ENCODE peak calls at places on chromosomes 2 and 18, in nine cellular contexts. D is thyroid gland, K is HL-60, Z is ovary, U is tibial nerve, R is fibroblast of mammary gland, Q is cardiac fibroblast, A is foreskin fibroblast, G is astrocyte of the cerebellum. X is an unnamed sample.

GRCh38 chr18:8988262-8988871 is 114.1 kb upstream of the NDUFV2 start:
- DNase-seq in D (peak), K (no peak), Z (peak), U (no peak), R (peak), Q (peak), A (peak), G (peak), X (no peak)

GRCh38 chr18:24672165-24672950 is 211.9 kb downstream of the HRH4 start:
- DNase-seq in D (no peak), K (no peak), Z (no peak), U (no peak), R (no peak), Q (no peak), A (no peak), G (no peak), X (no peak)

GRCh38 chr18:13136689-13137040 is 81.9 kb upstream of the LDLRAD4 start:
- DNase-seq in D (peak), K (no peak), Z (peak), U (no peak), R (no peak), Q (peak), A (no peak), G (no peak), X (no peak)

GRCh38 chr2:65364986-65365733 is 67.2 kb downstream of the SPRED2 start:
- DNase-seq in D (no peak), K (no peak), Z (no peak), U (no peak), R (no peak), Q (no peak), A (no peak), G (no peak), X (no peak)

GRCh38 chr2:65957886-65958285 is 477.0 kb upstream of the MEIS1 start:
- DNase-seq in D (no peak), K (no peak), Z (no peak), U (no peak), R (no peak), Q (no peak), A (no peak), G (no peak), X (no peak)

GRCh38 chr2:24015562-24016375 is 5.9 kb downstream of the MFSD2B start:
- DNase-seq in D (no peak), K (no peak), Z (no peak), U (no peak), R (peak), Q (peak), A (peak), G (no peak), X (no peak)

GRCh38 chr2:176753752-176754474 is 458.7 kb upstream of the HNRNPA3 start:
- DNase-seq in D (no peak), K (peak), Z (no peak), U (no peak), R (peak), Q (no peak), A (no peak), G (no peak), X (no peak)

GRCh38 chr2:237222683-237223082 is 137.0 kb downstream of the COPS8 start:
- DNase-seq in D (no peak), K (no peak), Z (no peak), U (no peak), R (peak), Q (peak), A (no peak), G (no peak), X (no peak)

GRCh38 chr18:44790860-44791259 is 110.2 kb downstream of the SETBP1 start:
- DNase-seq in D (no peak), K (no peak), Z (no peak), U (no peak), R (no peak), Q (no peak), A (no peak), G (no peak), X (no peak)

GRCh38 chr18:26551217-26551708 is 2.9 kb upstream of the KCTD1 start:
- DNase-seq in D (no peak), K (no peak), Z (no peak), U (no peak), R (no peak), Q (peak), A (no peak), G (no peak), X (no peak)

GRCh38 chr2:162475661-162476060 is 131.7 kb downstream of the GCA start:
- DNase-seq in D (no peak), K (no peak), Z (no peak), U (no peak), R (peak), Q (no peak), A (no peak), G (no peak), X (no peak)

GRCh38 chr2:231359948-231360347 is 35.6 kb upstream of the B3GNT7 start:
- DNase-seq in D (no peak), K (no peak), Z (no peak), U (no peak), R (no peak), Q (no peak), A (no peak), G (no peak), X (no peak)

GRCh38 chr2:96262306-96262705 is 3.5 kb downstream of the TMEM127 start:
- DNase-seq in D (no peak), K (no peak), Z (no peak), U (no peak), R (no peak), Q (no peak), A (no peak), G (no peak), X (no peak)

GRCh38 chr2:53640466-53640865 is 127.1 kb upstream of the CHAC2 start:
- DNase-seq in D (no peak), K (no peak), Z (no peak), U (no peak), R (no peak), Q (no peak), A (no peak), G (no peak), X (no peak)

GRCh38 chr2:180647206-180647605 is 333.2 kb upstream of the UBE2E3 start:
- DNase-seq in D (no peak), K (no peak), Z (no peak), U (no peak), R (no peak), Q (peak), A (no peak), G (no peak), X (no peak)

GRCh38 chr2:3434005-3434404 is 54.5 kb downstream of the TRAPPC12 start:
- DNase-seq in D (no peak), K (no peak), Z (no peak), U (no peak), R (no peak), Q (no peak), A (no peak), G (no peak), X (no peak)

GRCh38 chr2:229511524-229511923 is 202.8 kb downstream of the DNER start:
- DNase-seq in D (no peak), K (no peak), Z (no peak), U (no peak), R (no peak), Q (no peak), A (no peak), G (peak), X (no peak)

GRCh38 chr2:12720181-12720580 is 3.4 kb downstream of the TRIB2 start:
- DNase-seq in D (no peak), K (no peak), Z (no peak), U (no peak), R (peak), Q (peak), A (no peak), G (no peak), X (no peak)
- H3K4me3 ChIP-seq in D (no peak), K (no peak), Z (peak), U (peak), R (peak), Q (peak), A (peak), G (peak), X (no peak)

GRCh38 chr2:159133795-159134194 is 152.7 kb downstream of the WDSUB1 start:
- DNase-seq in D (no peak), K (no peak), Z (no peak), U (no peak), R (peak), Q (peak), A (peak), G (no peak), X (no peak)
- TF ChIP-seq CTCF in D (no peak), K (no peak), Z (no peak), U (no peak), R (peak), Q (peak), A (no peak), G (no peak), X (no peak)

DNA sequence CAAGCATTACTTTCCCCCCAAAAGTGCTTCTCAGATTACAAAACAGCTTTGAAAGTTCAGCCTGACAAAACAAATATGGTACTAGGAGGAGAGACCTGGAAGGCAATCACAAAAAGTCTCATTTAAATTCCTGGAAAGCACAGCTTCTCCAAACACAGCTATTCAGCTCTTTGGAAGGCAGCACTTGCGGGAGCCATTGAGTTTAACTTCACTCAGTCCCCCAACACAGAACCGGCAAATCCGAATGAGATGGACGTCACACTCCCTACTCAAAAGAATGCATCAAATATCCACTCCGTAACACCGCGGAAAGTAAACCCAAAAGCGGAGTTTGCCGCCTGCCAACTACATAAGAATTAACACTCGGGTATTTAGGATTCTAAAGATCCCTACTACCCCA is 641 bp downstream of the ST6GAL2 start:
- DNase-seq in D (peak), K (no peak), Z (no peak), U (no peak), R (no peak), Q (peak), A (no peak), G (peak), X (no peak)
- H3K4me3 ChIP-seq in D (peak), K (no peak), Z (peak), U (no peak), R (no peak), Q (no peak), A (no peak), G (peak), X (no peak)

GRCh38 chr2:30226144-30227032 is 4.9 kb upstream of the LBH start:
- DNase-seq in D (no peak), K (no peak), Z (no peak), U (no peak), R (peak), Q (peak), A (no peak), G (no peak), X (no peak)

GRCh38 chr2:30223413-30223874 is 7.9 kb upstream of the LBH start:
- DNase-seq in D (no peak), K (no peak), Z (no peak), U (no peak), R (no peak), Q (no peak), A (no peak), G (no peak), X (no peak)

GRCh38 chr2:30224147-30224546 is 7.2 kb upstream of the LBH start:
- DNase-seq in D (no peak), K (no peak), Z (no peak), U (no peak), R (no peak), Q (no peak), A (no peak), G (no peak), X (no peak)

GRCh38 chr2:30222636-30223360 is 8.5 kb upstream of the LBH start:
- DNase-seq in D (no peak), K (no peak), Z (no peak), U (no peak), R (no peak), Q (no peak), A (no peak), G (no peak), X (no peak)

GRCh38 chr2:30225131-30225762 is 6.1 kb upstream of the LBH start:
- DNase-seq in D (peak), K (no peak), Z (peak), U (no peak), R (peak), Q (peak), A (no peak), G (no peak), X (no peak)
- TF ChIP-seq CTCF in D (no peak), K (no peak), Z (no peak), U (no peak), R (no peak), Q (peak), A (no peak), G (no peak), X (peak)

DNA sequence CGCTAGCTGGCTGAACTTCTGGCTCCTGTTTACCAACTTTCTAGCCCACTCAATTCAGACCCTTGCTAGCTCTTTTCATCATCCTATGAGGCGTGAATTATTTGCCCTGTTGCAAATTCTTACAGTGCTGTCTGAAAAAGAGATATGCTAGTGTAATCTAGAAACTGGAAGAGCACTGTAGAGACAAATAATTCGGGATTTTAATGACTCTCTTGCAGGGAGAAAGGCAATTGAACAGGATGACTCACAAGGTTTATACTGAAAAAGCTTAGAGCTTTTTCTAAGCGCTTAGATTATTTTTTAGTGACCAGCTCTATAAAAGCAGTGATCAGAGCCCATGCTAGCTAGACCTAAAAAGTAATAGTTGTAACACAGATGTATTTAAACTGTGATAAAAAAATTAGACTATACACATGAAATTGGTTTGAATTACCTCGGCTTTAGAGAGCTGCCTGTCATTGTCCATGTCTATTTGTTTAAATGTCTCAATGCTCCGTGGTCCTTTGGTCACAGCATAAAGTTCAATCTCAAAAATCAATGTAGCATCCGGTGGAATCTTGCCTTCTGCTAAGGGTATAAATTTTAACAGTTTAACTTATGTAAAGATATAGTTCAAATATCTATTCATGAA is 9.1 kb downstream of the FKBP7 start:
- DNase-seq in D (no peak), K (no peak), Z (no peak), U (no peak), R (no peak), Q (no peak), A (no peak), G (no peak), X (no peak)
- H3K4me3 ChIP-seq in D (no peak), K (no peak), Z (no peak), U (no peak), R (no peak), Q (no peak), A (no peak), G (no peak), X (no peak)

GRCh38 chr2:120269816-120270215 is 17.2 kb downstream of the RALB start:
- DNase-seq in D (no peak), K (no peak), Z (no peak), U (no peak), R (no peak), Q (no peak), A (no peak), G (no peak), X (no peak)
- TF ChIP-seq CTCF in D (no peak), K (no peak), Z (no peak), U (no peak), R (no peak), Q (no peak), A (no peak), G (no peak), X (no peak)

DNA sequence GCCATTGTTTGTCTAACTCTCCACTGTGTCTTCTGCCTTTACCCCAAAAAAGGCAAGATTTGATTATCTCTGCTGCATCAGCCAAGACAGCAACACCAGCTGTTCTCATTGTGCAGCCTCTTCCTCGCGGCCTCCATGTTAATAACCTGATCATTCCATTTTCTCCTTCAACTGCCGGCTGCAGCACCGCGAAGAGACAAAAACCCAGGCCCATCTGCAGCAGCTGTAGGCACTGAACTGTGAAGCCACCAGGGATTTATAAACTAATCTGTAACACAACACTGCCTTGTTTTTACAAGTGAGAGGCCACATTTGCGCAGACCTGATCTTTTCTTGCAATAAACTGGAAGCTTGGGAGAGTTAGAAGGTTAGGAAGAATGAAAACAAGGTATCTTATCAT is 147.8 kb downstream of the SATB2 start:
- DNase-seq in D (no peak), K (no peak), Z (no peak), U (no peak), R (no peak), Q (no peak), A (no peak), G (no peak), X (no peak)
- H3K4me3 ChIP-seq in D (no peak), K (no peak), Z (no peak), U (no peak), R (no peak), Q (no peak), A (no peak), G (no peak), X (no peak)

DNA sequence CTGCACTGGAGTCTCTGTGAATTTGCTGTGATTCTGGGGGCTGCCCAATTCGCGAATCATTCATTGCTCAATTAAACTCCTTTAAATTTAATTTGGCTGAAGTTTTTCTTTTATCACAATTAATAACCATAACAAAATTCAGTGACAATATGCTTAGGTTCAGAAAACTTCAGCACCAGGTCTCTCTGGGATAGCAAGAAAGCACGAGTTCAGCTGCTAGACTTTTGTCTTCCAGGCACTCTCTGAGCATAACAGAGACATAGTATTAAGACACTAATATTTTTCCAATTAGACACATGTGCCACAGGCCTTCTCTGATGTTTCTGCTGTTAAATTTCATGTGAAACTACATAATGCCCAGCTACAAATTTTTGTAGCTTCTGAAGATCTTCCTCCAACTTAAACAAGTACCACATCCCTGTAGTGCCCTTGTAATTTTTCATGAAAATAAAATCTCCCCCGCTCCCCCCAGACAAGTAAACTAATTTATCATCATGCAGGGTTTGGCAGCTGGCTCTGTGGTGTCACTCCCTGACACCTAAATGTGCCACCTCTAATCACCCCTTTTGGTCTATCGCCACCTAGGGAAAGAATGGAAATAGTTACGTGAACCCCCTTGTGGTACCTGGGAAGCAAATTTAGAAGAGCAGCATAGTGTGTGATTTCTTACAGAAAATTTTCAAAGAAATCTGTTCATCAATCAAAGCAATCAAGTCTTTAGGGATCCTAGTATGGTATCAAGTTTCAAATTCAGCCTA is 94.1 kb downstream of the CSRNP3 start:
- DNase-seq in D (no peak), K (no peak), Z (no peak), U (no peak), R (no peak), Q (no peak), A (no peak), G (no peak), X (no peak)
- TF ChIP-seq CTCF in D (no peak), K (no peak), Z (no peak), U (no peak), R (peak), Q (peak), A (no peak), G (no peak), X (peak)

GRCh38 chr2:147826615-147827375 is 18.0 kb upstream of the ACVR2A start:
- DNase-seq in D (no peak), K (no peak), Z (no peak), U (no peak), R (no peak), Q (no peak), A (no peak), G (no peak), X (no peak)
- H3K4me3 ChIP-seq in D (no peak), K (no peak), Z (no peak), U (no peak), R (no peak), Q (no peak), A (no peak), G (no peak), X (no peak)

DNA sequence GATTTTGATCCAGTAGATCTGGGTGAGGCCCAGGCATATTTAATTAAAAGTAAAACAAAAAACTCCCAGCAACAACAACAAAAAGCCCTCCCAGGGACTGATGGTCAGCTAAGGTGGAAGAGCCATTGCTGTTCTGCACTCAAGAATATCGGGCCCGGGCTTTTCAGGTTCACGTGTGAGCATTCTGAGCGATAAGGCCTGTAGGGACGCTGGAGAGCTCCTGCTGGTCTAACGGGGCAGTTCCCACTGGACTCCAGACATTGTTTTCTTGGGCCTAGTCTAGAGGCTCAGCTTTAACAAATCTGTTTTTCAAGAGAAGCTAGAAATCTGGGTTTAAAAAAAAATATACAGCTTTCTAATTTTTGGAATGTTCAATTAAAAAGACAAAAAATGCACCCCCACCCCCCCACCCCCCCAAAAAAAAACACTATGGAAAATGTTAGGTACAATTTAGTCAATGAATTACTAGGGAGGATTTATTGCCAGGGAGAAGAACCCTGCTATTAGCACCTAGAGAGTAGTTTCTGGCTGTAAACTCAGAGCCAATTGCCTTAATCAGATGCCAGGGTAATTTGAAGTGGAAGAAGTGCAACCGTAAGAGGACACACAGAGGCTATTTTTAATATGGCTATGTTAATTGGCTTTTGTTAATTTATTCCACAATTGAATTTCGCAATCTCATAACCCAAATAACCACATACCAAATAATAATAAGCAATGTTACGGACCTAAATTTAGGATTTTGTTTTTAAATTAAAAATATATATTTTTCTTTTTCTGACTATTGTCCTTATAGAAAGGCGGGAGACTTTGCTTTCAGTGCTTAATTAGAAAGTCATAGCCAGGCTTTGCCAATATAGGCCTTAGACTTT is 78.9 kb downstream of the MAP4K4 start:
- DNase-seq in D (peak), K (no peak), Z (no peak), U (no peak), R (no peak), Q (no peak), A (no peak), G (no peak), X (no peak)
- TF ChIP-seq CTCF in D (no peak), K (no peak), Z (no peak), U (no peak), R (peak), Q (peak), A (no peak), G (peak), X (no peak)

X was measured in GM12864.